ENCODE peak calls at places on chromosomes 12 and 14, in seven cellular contexts. J is CD8-positive, alpha-beta T cell; S is breast epithelium; I is upper lobe of right lung; K is choroid plexus epithelial cell; N is GM23338; C is mammary epithelial cell. W is an unnamed sample.

GRCh38 chr14:103518416-103519042 is 4.1 kb downstream of the CKB start:
- DNase-seq in C (peak; percentile 30), K (peak; percentile 49), S (no peak), J (peak; percentile 27), N (peak; percentile 91), I (peak; percentile 87), W (peak; percentile 43)

GRCh38 chr12:129064201-129064881 is 211.1 kb downstream of the GLT1D1 start:
- DNase-seq in J (no peak), S (no peak), C (no peak), I (no peak), N (no peak), K (no peak), W (no peak)

GRCh38 chr14:63273717-63274673 is 44.7 kb downstream of the GPHB5 start:
- DNase-seq in I (no peak), S (no peak), K (no peak), J (no peak), C (no peak), N (no peak), W (peak; percentile 29)

GRCh38 chr14:28381656-28382055 is 384.9 kb upstream of the FOXG1 start:
- DNase-seq in I (no peak), C (no peak), K (peak; percentile 59), N (no peak), S (no peak), J (no peak), W (peak; percentile 24)

GRCh38 chr12:108477055-108477880 is 37.8 kb upstream of the FICD start:
- DNase-seq in I (no peak), J (no peak), S (no peak), K (no peak), N (no peak), C (no peak), W (no peak)

GRCh38 chr12:71787574-71787973 is 32.9 kb downstream of the RAB21 start:
- DNase-seq in S (no peak), K (no peak), J (no peak), I (no peak), N (no peak), C (no peak), W (no peak)

GRCh38 chr14:99258341-99258781 is 13.6 kb downstream of the BCL11B start:
- DNase-seq in J (no peak), I (no peak), S (no peak), K (no peak), C (no peak), N (peak; percentile 72), W (no peak)

GRCh38 chr12:89733579-89734201 is 25.1 kb upstream of the ATP2B1 start:
- DNase-seq in I (no peak), N (no peak), J (no peak), K (peak; percentile 93), C (peak; percentile 96), S (no peak), W (peak; percentile 99)

GRCh38 chr14:90568405-90568804 is 171.6 kb downstream of the CALM1 start:
- DNase-seq in C (no peak), K (no peak), J (no peak), N (no peak), S (no peak), I (no peak), W (no peak)

GRCh38 chr12:10889226-10889625 is 5.2 kb upstream of the PRH1 start:
- DNase-seq in K (no peak), J (no peak), S (no peak), C (no peak), I (no peak), N (no peak), W (no peak)

GRCh38 chr14:83255015-83255726 is 1721.5 kb upstream of the SEL1L start:
- DNase-seq in S (no peak), C (no peak), N (no peak), I (no peak), K (peak; percentile 1), J (no peak), W (peak; percentile 1)

GRCh38 chr12:111506260-111506659 is 92.9 kb downstream of the ATXN2 start:
- DNase-seq in S (no peak), N (no peak), C (no peak), I (no peak), K (no peak), J (no peak), W (no peak)

GRCh38 chr12:9798008-9798619 is 29.2 kb upstream of the KLRF1 start:
- DNase-seq in C (peak; percentile 80), N (peak; percentile 94), I (no peak), S (no peak), K (peak; percentile 93), J (peak; percentile 44), W (peak; percentile 39)

GRCh38 chr12:1830981-1831930 is 10.9 kb downstream of the LRTM2 start:
- DNase-seq in K (peak; percentile 72), S (peak; percentile 94), I (peak; percentile 91), N (peak; percentile 90), C (peak; percentile 57), J (no peak), W (peak; percentile 40)

GRCh38 chr12:132840536-132840935 is 11.9 kb upstream of the GOLGA3 start:
- DNase-seq in I (no peak), C (no peak), K (no peak), S (no peak), J (no peak), N (no peak), W (no peak)

GRCh38 chr14:101128478-101129450 is 225.2 kb upstream of the RTL1 start:
- DNase-seq in N (no peak), C (no peak), S (peak; percentile 36), K (no peak), I (no peak), J (no peak), W (no peak)

GRCh38 chr12:51954465-51955361 is 3.2 kb downstream of the ACVR1B start:
- DNase-seq in S (no peak), K (no peak), N (no peak), J (no peak), I (no peak), C (peak; percentile 77), W (peak; percentile 57)

GRCh38 chr14:61662001-61662400 is 33.3 kb upstream of the HIF1A start:
- DNase-seq in N (no peak), J (no peak), K (peak; percentile 55), S (no peak), C (no peak), I (no peak), W (no peak)

GRCh38 chr14:50763386-50764007 is 67.5 kb downstream of the NIN start:
- DNase-seq in I (no peak), J (no peak), K (peak; percentile 87), C (no peak), S (no peak), N (no peak), W (peak; percentile 97)

GRCh38 chr14:81423504-81423903 is 23.4 kb upstream of the STON2 start:
- DNase-seq in N (no peak), C (no peak), I (no peak), K (no peak), J (no peak), S (no peak), W (no peak)

GRCh38 chr12:68521321-68521839 is 89.3 kb upstream of the RAP1B start:
- DNase-seq in J (no peak), S (no peak), C (peak; percentile 65), K (peak; percentile 91), I (no peak), N (no peak), W (peak; percentile 80)

GRCh38 chr12:76340680-76341435 is 7.4 kb downstream of the BBS10 start:
- DNase-seq in J (no peak), K (peak; percentile 40), C (no peak), I (no peak), S (no peak), N (no peak), W (no peak)

GRCh38 chr12:40691913-40692616 is at the start of gene CNTN1:
- DNase-seq in C (peak; percentile 74), S (peak; percentile 51), J (no peak), I (peak; percentile 81), N (peak; percentile 96), K (peak; percentile 30), W (peak; percentile 57)

DNA sequence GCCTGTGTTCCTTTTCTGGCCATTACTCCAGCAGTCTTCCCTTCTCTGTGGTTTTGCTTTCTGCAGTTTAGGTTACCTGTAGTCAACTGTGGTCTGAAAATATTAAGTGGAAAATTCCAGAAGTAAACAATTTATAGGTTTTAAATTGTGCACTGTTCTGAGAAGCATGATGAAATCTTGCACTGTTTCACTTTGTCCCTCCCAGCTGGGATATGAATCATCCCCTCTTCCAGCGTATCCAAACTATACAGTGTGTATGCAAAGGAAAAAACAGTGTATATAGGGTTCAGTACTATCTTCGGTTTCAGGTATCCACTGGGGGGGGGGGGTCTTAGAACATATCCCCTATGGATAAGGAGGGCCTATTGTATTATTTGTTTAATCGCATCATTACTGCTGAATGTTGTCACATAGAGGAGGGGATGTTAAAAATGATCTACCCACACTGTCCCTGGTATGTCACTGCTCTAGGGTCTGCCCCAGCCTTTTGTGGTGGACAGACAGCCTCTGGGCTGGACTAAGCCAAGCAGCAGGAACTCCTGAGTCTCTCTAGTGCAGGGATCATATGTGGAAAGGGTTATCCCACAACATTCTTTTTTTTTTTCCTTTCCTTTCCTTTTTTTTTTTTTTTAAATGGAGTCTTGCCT is 109.1 kb upstream of the MAX start:
- DNase-seq in C (peak; percentile 78), K (peak; percentile 84), I (no peak), S (no peak), J (no peak), N (no peak), W (peak; percentile 75)
- H3K4me3 ChIP-seq in C (no peak overlapping the region), K (no peak overlapping the region), I (no peak overlapping the region), S (no peak overlapping the region), J (no peak overlapping the region), N (no peak overlapping the region), W (no peak overlapping the region)

GRCh38 chr12:32124637-32125036 is 18.0 kb downstream of the BICD1 start:
- DNase-seq in I (no peak), N (peak; percentile 47), C (no peak), K (no peak), J (no peak), S (no peak), W (no peak)
- TF ChIP-seq CTCF in I (no peak), N (no peak), C (no peak), K (no peak), J (no peak), S (no peak), W (no peak)

GRCh38 chr14:30440986-30441385 is 118.0 kb upstream of the G2E3 start:
- DNase-seq in K (no peak), J (no peak), S (no peak), I (no peak), C (no peak), N (no peak), W (peak; percentile 74)
- H3K4me3 ChIP-seq in K (no peak overlapping the region), J (no peak overlapping the region), S (no peak overlapping the region), I (no peak overlapping the region), C (no peak overlapping the region), N (no peak overlapping the region), W (no peak overlapping the region)

DNA sequence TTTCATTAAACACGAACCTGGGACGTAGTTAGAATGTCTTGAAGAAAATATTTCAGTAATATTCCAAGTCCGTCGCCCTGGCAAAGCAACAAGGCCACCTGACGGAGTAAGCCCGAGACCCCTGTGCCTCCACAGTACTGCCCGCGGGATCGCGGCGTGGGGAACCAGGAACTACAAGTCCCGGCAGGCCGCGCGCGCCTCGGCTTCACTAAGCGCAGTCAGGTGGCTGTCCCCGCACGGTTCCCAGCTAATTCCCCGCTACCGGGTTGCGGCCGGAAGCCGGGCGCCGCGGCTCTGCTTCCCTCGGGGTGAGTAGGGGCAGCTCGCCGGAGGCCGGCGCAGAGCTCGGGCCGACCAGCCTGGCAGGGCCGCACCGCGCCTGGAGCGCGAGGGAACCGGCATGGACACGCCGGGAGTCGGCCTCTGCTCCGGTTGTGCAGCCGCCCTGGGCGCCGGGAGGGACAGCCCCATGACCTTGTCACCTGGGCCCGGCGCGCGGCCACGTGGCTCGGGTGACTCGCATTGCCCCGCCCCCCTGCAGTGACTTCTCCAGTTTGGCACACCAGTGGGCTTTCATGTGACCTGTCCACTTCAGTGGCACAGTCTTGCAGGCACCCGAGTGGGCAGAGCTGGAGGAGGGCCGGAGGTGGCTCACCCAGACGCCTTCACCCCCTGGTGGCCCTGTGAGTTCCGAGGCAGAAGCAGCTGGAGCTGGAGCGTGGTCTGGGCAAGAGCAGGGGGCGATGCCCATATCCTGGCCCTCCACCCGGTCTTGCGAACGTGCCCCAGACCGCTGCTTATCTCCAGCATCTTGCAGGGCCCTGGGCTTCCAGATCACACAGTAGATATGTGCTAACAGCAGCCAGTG is at the start of gene ADCK1:
- DNase-seq in J (peak; percentile 54), K (peak; percentile 77), N (peak; percentile 87), C (peak; percentile 70), I (peak; percentile 97), S (peak; percentile 80), W (peak; percentile 69)
- TF ChIP-seq CTCF in J (no peak), K (peak; percentile 54), N (peak; percentile 17), C (peak; percentile 57), I (peak; percentile 47), S (peak; percentile 40), W (peak; percentile 37)

W was measured in fibroblast of mammary gland.